ENCODE peak calls at places on chromosomes 12 and 14, in four cellular contexts. N, P, Z and C are unnamed samples.

GRCh38 chr12:98085360-98085759 is 430.0 kb upstream of the TMPO start:
- DNase-seq in N (no peak), P (no peak), Z (no peak), C (no peak)

GRCh38 chr14:74541225-74541624 is 47.7 kb downstream of the ISCA2 start:
- DNase-seq in N (no peak), P (no peak), Z (no peak), C (no peak)

GRCh38 chr12:41254546-41254945 is 66.4 kb downstream of the PDZRN4 start:
- DNase-seq in N (no peak), P (no peak), Z (no peak), C (no peak)

GRCh38 chr14:51908086-51908485 is 47.7 kb downstream of the GNG2 start:
- DNase-seq in N (no peak), P (no peak), Z (no peak), C (no peak)

GRCh38 chr12:93568091-93568490 is 4.4 kb upstream of the SOCS2 start:
- DNase-seq in N (no peak), P (no peak), Z (no peak), C (no peak)

GRCh38 chr14:71620401-71620800 is 311.8 kb upstream of the RGS6 start:
- DNase-seq in N (no peak), P (no peak), Z (peak), C (no peak)

GRCh38 chr12:57112492-57113294 is 1.5 kb upstream of the STAT6 start:
- DNase-seq in N (no peak), P (no peak), Z (no peak), C (no peak)

GRCh38 chr14:53368714-53369191 is 215.6 kb upstream of the DDHD1 start:
- DNase-seq in N (no peak), P (no peak), Z (peak), C (no peak)

GRCh38 chr12:45762185-45763110 is 32.9 kb downstream of the ARID2 start:
- DNase-seq in N (no peak), P (no peak), Z (peak), C (no peak)

GRCh38 chr12:12126551-12126950 is 55.8 kb downstream of the BCL2L14 start:
- DNase-seq in N (no peak), P (no peak), Z (no peak), C (no peak)

GRCh38 chr12:104736307-104736706 is 221.8 kb downstream of the SLC41A2 start:
- DNase-seq in N (no peak), P (no peak), Z (peak), C (no peak)
- TF ChIP-seq CTCF in N (no peak), P (no peak), Z (no peak), C (no peak)

DNA sequence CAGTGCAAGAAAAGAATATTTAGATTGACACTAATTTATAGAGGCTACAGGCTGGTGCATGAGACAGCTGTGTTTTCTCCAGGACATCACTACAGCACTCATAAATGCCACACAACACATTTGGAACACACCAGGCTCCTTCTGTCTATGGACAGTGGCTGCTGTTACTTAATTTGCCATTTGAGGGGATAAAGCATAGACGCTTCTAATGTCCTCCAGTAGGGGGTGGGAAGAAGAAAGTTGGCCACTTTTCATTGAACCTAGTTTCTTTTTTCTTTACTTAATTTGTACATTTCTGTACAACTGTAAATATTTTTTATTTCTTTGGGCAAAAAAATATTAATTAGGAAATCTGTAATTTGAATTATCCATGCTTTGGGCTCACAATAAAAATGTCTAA is 12.4 kb upstream of the RTN1 start:
- DNase-seq in N (no peak), P (no peak), Z (no peak), C (no peak)
- TF ChIP-seq CTCF in N (no peak), P (no peak), Z (peak), C (peak)

DNA sequence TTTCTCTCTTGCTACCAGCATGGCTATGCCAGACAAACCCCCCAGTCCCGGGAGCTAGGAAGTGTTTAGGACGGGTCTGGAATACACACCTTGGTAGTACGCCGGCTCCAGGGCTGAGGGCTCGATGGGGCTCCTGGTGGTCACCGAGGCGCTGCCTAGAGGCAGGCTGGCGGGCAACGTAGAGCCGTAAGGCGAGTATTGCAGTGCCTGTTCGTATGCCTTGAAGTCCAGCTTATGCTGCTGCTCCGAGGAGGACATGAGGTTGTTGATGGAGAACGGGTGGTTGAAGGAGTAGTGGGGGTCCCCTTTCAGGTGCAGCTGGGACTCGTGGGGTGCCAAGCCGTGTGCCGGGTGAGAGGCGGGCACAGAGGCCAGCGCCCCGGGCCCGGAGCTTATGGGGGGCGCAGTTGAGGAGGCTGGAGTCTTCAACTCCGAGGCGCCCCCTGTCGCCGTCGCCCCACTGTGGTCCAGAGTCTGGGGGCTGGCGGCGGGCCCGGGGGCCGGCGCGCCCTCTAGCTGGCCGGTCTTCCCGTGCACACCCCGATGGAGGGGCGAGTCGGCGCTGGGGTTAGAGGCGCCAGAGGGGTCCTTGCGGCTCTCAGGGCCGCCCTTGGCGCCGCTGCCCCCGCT is 3.6 kb downstream of the FOXA1 start:
- DNase-seq in N (peak), P (peak), Z (no peak), C (no peak)
- TF ChIP-seq CTCF in N (no peak), P (peak), Z (no peak), C (no peak)

GRCh38 chr12:14416658-14417057 is 51.2 kb downstream of the ATF7IP start:
- DNase-seq in N (no peak), P (no peak), Z (peak), C (no peak)
- TF ChIP-seq CTCF in N (no peak), P (no peak), Z (peak), C (peak)